ENCODE peak calls at places on chromosomes 6 and 20, in ten cellular contexts. U, F, R, G, H, K, T, D, A and X are unnamed samples. For H3K4me1, the result is how much of the 10 kb centered on the place peaks cover.

GRCh38 chr6:110878751-110879539 is 4.4 kb downstream of the AMD1 start:
- DNase-seq in U (no peak), F (no peak), R (no peak), G (no peak), H (no peak), K (peak), T (no peak), D (no peak), A (no peak), X (no peak)

GRCh38 chr20:64239449-64240242 is 15.9 kb upstream of the PCMTD2 start:
- DNase-seq in U (no peak), F (peak), R (no peak), G (peak), H (no peak), K (no peak), T (no peak), D (no peak), A (no peak), X (no peak)

GRCh38 chr20:10590950-10591349 is 82.8 kb downstream of the JAG1 start:
- DNase-seq in U (no peak), F (no peak), R (no peak), G (no peak), H (no peak), K (no peak), T (no peak), D (no peak), A (no peak), X (no peak)

GRCh38 chr6:29680416-29680815 is 536 bp downstream of the ZFP57 start:
- DNase-seq in U (no peak), F (no peak), R (no peak), G (no peak), H (no peak), K (no peak), T (no peak), D (no peak), A (no peak), X (no peak)

GRCh38 chr20:1775117-1775516 is 117.5 kb upstream of the SIRPG start:
- DNase-seq in U (no peak), F (no peak), R (no peak), G (no peak), H (no peak), K (no peak), T (no peak), D (no peak), A (no peak), X (no peak)

GRCh38 chr6:17081273-17081672 is 20.6 kb upstream of the STMND1 start:
- DNase-seq in U (no peak), F (no peak), R (no peak), G (no peak), H (no peak), K (no peak), T (no peak), D (no peak), A (no peak), X (no peak)

GRCh38 chr6:19465760-19466159 is 371.4 kb upstream of the ID4 start:
- DNase-seq in U (no peak), F (no peak), R (no peak), G (no peak), H (no peak), K (no peak), T (no peak), D (no peak), A (no peak), X (no peak)

GRCh38 chr6:89536230-89536629 is 102.3 kb downstream of the LYRM2 start:
- DNase-seq in U (no peak), F (no peak), R (no peak), G (no peak), H (no peak), K (no peak), T (no peak), D (no peak), A (no peak), X (no peak)

GRCh38 chr20:62439218-62439617 is 11.9 kb upstream of the RBBP8NL start:
- DNase-seq in U (no peak), F (no peak), R (no peak), G (no peak), H (no peak), K (no peak), T (no peak), D (no peak), A (no peak), X (no peak)

GRCh38 chr6:66970373-66970772 is 1263.3 kb upstream of the EYS start:
- DNase-seq in U (no peak), F (no peak), R (no peak), G (no peak), H (no peak), K (no peak), T (no peak), D (no peak), A (no peak), X (no peak)

GRCh38 chr6:31794294-31794865 is 1.2 kb downstream of the VARS1 start:
- DNase-seq in U (no peak), F (no peak), R (no peak), G (no peak), H (no peak), K (no peak), T (no peak), D (no peak), A (no peak), X (no peak)

GRCh38 chr6:73585566-73586415 is 65.0 kb upstream of the EEF1A1 start:
- DNase-seq in U (peak), F (no peak), R (no peak), G (no peak), H (peak), K (peak), T (no peak), D (peak), A (no peak), X (peak)

GRCh38 chr6:47938411-47938810 is 156.6 kb downstream of the OPN5 start:
- DNase-seq in U (no peak), F (no peak), R (no peak), G (no peak), H (no peak), K (no peak), T (no peak), D (no peak), A (no peak), X (no peak)

GRCh38 chr20:45813489-45813888 is 1.0 kb downstream of the UBE2C start:
- DNase-seq in U (no peak), F (no peak), R (no peak), G (no peak), H (no peak), K (no peak), T (no peak), D (no peak), A (no peak), X (no peak)
- H3K4me3 ChIP-seq in U (peak), F (no peak), R (peak), G (no peak), H (no peak), K (no peak), T (no peak), D (no peak), A (no peak), X (no peak)

GRCh38 chr6:13400772-13401171 is 72.4 kb upstream of the TBC1D7 start:
- DNase-seq in U (no peak), F (no peak), R (no peak), G (no peak), H (no peak), K (no peak), T (no peak), D (no peak), A (no peak), X (no peak)

GRCh38 chr6:13396241-13396792 is 68.0 kb upstream of the TBC1D7 start:
- DNase-seq in U (no peak), F (no peak), R (no peak), G (no peak), H (no peak), K (no peak), T (no peak), D (no peak), A (no peak), X (no peak)

GRCh38 chr6:13398081-13398406 is 69.7 kb upstream of the TBC1D7 start:
- DNase-seq in U (no peak), F (no peak), R (no peak), G (no peak), H (no peak), K (no peak), T (no peak), D (no peak), A (no peak), X (no peak)

GRCh38 chr6:13397359-13398080 is 69.2 kb upstream of the TBC1D7 start:
- DNase-seq in U (no peak), F (no peak), R (no peak), G (no peak), H (no peak), K (no peak), T (no peak), D (no peak), A (no peak), X (no peak)

GRCh38 chr6:13398421-13398994 is 70.2 kb upstream of the TBC1D7 start:
- DNase-seq in U (no peak), F (no peak), R (no peak), G (no peak), H (no peak), K (no peak), T (no peak), D (no peak), A (no peak), X (no peak)
- H3K4me1 ChIP-seq in U (under half), F (under half), R (under half), G (under half), H (under half), K (under half), T (under half), D (under half), A (half or more), X (under half)

DNA sequence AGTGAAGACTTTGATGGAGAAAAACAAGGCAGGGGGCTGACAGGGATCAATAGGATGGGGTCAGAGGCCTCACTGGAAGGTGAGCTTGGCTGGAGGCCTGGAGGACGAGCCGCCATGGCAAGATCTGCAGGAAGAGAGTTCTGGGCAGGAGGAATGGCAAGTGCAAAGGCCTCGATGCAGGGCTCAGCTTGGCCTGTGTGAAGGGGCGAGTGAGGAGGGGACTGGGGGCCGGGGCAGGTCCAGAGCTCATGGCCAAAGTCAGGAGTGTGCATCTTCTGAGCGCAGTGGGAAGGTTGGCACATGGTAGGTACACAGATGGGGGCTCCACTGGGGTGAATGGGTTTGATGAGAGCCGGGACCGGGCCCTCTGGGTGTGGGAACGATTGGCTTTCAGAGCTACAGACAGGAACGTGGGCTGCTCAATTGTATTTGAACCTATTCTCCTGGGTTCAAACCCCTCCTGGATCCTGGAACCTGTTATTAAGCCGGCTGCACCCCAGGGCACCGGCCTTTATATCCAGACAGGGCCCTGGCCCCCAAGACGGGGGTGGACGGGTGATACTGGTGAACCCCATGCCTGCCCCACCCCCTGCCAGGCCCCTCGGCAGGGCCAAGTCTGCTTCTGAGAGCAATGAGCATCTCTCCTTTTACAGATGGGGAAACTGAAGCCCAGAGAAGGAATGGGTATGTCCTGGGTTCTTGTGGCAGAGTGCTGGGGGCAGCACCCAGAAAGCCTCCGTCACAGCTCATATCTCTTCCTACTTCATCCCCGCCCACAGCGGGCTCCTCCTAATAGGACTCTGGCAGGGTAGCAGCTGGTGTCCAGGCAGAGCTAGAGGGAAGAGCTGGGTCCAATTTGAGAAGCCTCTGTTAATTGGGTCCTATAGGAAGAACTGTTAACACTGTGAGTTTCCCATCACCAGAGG is 106.1 kb downstream of the CEBPB start:
- DNase-seq in U (no peak), F (peak), R (no peak), G (no peak), H (no peak), K (no peak), T (peak), D (no peak), A (no peak), X (no peak)
- H3K4me3 ChIP-seq in U (no peak), F (no peak), R (no peak), G (no peak), H (no peak), K (no peak), T (no peak), D (no peak), A (no peak), X (no peak)

GRCh38 chr6:15322781-15323536 is 77.1 kb downstream of the JARID2 start:
- DNase-seq in U (peak), F (no peak), R (no peak), G (no peak), H (no peak), K (no peak), T (no peak), D (no peak), A (no peak), X (no peak)
- H3K4me1 ChIP-seq in U (under half), F (under half), R (half or more), G (under half), H (under half), K (under half), T (under half), D (under half), A (half or more), X (half or more)

DNA sequence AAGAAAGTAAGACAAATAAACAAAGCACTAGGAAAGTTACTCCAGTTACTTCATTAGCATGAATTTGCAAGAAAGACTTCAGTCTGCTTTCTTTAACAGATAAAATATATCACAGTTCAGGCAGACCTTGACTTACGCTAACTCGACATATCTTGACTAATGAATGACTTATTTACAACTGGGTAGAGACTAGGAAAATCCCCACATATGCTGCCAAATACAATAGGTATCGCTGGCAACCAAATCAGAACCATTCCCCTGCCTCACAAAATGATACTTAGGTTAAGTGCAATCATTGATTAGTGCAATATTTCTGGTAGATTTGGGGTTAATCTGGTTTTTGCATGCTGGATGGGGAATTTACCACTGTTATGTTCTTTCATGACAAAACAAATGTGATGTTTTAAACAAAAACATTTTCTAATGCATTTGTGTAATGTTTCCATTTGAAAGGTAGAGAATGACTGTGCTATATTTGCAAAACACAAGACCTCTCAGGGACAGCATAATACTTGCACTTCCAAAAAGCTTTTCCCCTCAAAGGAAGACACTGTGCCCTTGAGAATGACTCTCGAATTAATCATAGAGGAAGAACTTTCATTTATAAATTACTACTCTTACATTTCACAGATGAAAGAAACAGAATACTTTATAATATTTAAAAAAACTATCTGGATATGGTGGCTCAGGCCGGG is 101.6 kb downstream of the PRKN start:
- DNase-seq in U (no peak), F (no peak), R (no peak), G (no peak), H (no peak), K (no peak), T (no peak), D (no peak), A (no peak), X (no peak)
- H3K4me3 ChIP-seq in U (no peak), F (no peak), R (no peak), G (no peak), H (no peak), K (no peak), T (no peak), D (no peak), A (no peak), X (no peak)

DNA sequence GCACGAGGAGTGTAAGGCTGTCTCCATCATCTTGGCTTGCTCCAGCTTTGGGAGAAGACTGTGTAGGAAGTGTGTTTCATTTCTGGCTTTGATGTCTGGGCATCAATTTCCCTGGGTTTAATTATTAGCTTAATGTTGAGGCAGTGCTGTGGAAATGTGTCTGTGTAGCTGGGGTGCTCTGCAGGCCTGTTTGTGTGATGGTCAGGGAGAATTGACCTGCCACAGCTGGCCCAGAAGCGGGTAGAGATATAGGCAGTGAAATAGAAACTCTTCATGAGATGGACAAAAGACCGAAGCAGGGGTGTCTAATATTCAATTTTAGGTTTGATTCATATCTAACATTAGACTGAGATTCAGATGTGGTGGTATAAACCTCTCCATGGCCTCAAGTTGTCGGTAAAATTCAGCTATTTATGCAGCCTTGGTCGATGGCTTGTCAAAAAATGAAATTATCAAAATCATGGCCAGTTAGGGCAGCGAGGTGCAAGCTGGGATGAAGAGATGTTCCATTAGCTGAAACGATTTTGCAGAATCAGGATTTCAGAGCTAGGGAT is 95.3 kb upstream of the SNX9 start:
- DNase-seq in U (no peak), F (no peak), R (no peak), G (no peak), H (no peak), K (no peak), T (no peak), D (no peak), A (no peak), X (no peak)
- H3K4me1 ChIP-seq in U (under half), F (under half), R (under half), G (under half), H (under half), K (under half), T (under half), D (under half), A (under half), X (under half)

GRCh38 chr6:149316108-149316727 is 1.3 kb upstream of the TAB2 start:
- DNase-seq in U (no peak), F (no peak), R (no peak), G (no peak), H (no peak), K (no peak), T (no peak), D (no peak), A (no peak), X (no peak)
- H3K4me3 ChIP-seq in U (peak), F (peak), R (peak), G (peak), H (peak), K (peak), T (peak), D (peak), A (peak), X (peak)